ENCODE peak calls at places on chromosomes 11 and 22, in eight cellular contexts. One of them, this sample, is unnamed.

GRCh38 chr11:34984514-34984913 is 68.1 kb downstream of the PDHX start:
- DNase-seq in endodermal cell: no peak
- DNase-seq in fibroblast of lung: no peak
- DNase-seq in HFF-Myc: no peak
- DNase-seq in brain microvascular endothelial cell: no peak
- DNase-seq in HL-60: no peak
- DNase-seq in IMR-90: no peak
- DNase-seq in fibroblast of the aortic adventitia: no peak
- DNase-seq in this sample: no peak

GRCh38 chr11:118909619-118910308 is 16.0 kb downstream of the BCL9L start:
- DNase-seq in fibroblast of lung: no peak
- DNase-seq in HFF-Myc: no peak
- DNase-seq in IMR-90: no peak
- DNase-seq in brain microvascular endothelial cell: no peak
- DNase-seq in HL-60: no peak
- DNase-seq in fibroblast of the aortic adventitia: no peak
- DNase-seq in endodermal cell: no peak
- DNase-seq in this sample: no peak

GRCh38 chr11:77375114-77375513 is 73.6 kb upstream of the GDPD4 start:
- DNase-seq in brain microvascular endothelial cell: peak
- DNase-seq in fibroblast of the aortic adventitia: peak
- DNase-seq in HL-60: no peak
- DNase-seq in HFF-Myc: no peak
- DNase-seq in fibroblast of lung: peak
- DNase-seq in endodermal cell: no peak
- DNase-seq in IMR-90: peak
- DNase-seq in this sample: no peak

GRCh38 chr11:12640355-12640754 is 33.9 kb upstream of the TEAD1 start:
- DNase-seq in fibroblast of the aortic adventitia: no peak
- DNase-seq in HFF-Myc: no peak
- DNase-seq in brain microvascular endothelial cell: no peak
- DNase-seq in HL-60: no peak
- DNase-seq in fibroblast of lung: no peak
- DNase-seq in IMR-90: no peak
- DNase-seq in endodermal cell: no peak
- DNase-seq in this sample: no peak

GRCh38 chr22:42074846-42075245 is 798 bp downstream of the PHETA2 start:
- DNase-seq in fibroblast of lung: no peak
- DNase-seq in IMR-90: no peak
- DNase-seq in brain microvascular endothelial cell: no peak
- DNase-seq in endodermal cell: no peak
- DNase-seq in HL-60: no peak
- DNase-seq in fibroblast of the aortic adventitia: no peak
- DNase-seq in HFF-Myc: no peak
- DNase-seq in this sample: no peak

GRCh38 chr11:78647986-78648875 is 73.6 kb upstream of the NARS2 start:
- DNase-seq in HL-60: no peak
- DNase-seq in fibroblast of the aortic adventitia: no peak
- DNase-seq in brain microvascular endothelial cell: no peak
- DNase-seq in HFF-Myc: no peak
- DNase-seq in endodermal cell: peak
- DNase-seq in fibroblast of lung: no peak
- DNase-seq in IMR-90: no peak
- DNase-seq in this sample: no peak

GRCh38 chr22:36953239-36954080 is 40.0 kb downstream of the CSF2RB start:
- DNase-seq in IMR-90: no peak
- DNase-seq in HFF-Myc: no peak
- DNase-seq in HL-60: no peak
- DNase-seq in fibroblast of the aortic adventitia: no peak
- DNase-seq in endodermal cell: no peak
- DNase-seq in brain microvascular endothelial cell: no peak
- DNase-seq in fibroblast of lung: no peak
- DNase-seq in this sample: no peak

GRCh38 chr11:15901046-15901445 is 455.3 kb downstream of the SOX6 start:
- DNase-seq in brain microvascular endothelial cell: no peak
- DNase-seq in IMR-90: no peak
- DNase-seq in HL-60: no peak
- DNase-seq in HFF-Myc: no peak
- DNase-seq in endodermal cell: peak
- DNase-seq in fibroblast of the aortic adventitia: no peak
- DNase-seq in fibroblast of lung: no peak
- DNase-seq in this sample: peak

GRCh38 chr22:47381240-47381639 is 618.8 kb downstream of the TBC1D22A start:
- DNase-seq in IMR-90: no peak
- DNase-seq in brain microvascular endothelial cell: no peak
- DNase-seq in HFF-Myc: no peak
- DNase-seq in fibroblast of lung: no peak
- DNase-seq in endodermal cell: no peak
- DNase-seq in fibroblast of the aortic adventitia: no peak
- DNase-seq in HL-60: no peak
- DNase-seq in this sample: no peak

GRCh38 chr11:46977940-46978595 is 41.5 kb downstream of the CSTPP1 start:
- DNase-seq in IMR-90: peak
- DNase-seq in HFF-Myc: no peak
- DNase-seq in endodermal cell: no peak
- DNase-seq in fibroblast of the aortic adventitia: no peak
- DNase-seq in brain microvascular endothelial cell: peak
- DNase-seq in fibroblast of lung: peak
- DNase-seq in HL-60: no peak
- DNase-seq in this sample: no peak

GRCh38 chr11:3894128-3894731 is 38.8 kb downstream of the STIM1 start:
- DNase-seq in fibroblast of the aortic adventitia: peak
- DNase-seq in IMR-90: peak
- DNase-seq in HFF-Myc: no peak
- DNase-seq in brain microvascular endothelial cell: no peak
- DNase-seq in HL-60: peak
- DNase-seq in endodermal cell: no peak
- DNase-seq in fibroblast of lung: peak
- DNase-seq in this sample: no peak

GRCh38 chr11:128045094-128045725 is 542.1 kb downstream of the ETS1 start:
- DNase-seq in fibroblast of lung: peak
- DNase-seq in brain microvascular endothelial cell: no peak
- DNase-seq in HL-60: no peak
- DNase-seq in HFF-Myc: no peak
- DNase-seq in fibroblast of the aortic adventitia: no peak
- DNase-seq in IMR-90: peak
- DNase-seq in endodermal cell: no peak
- DNase-seq in this sample: no peak

GRCh38 chr11:15034687-15035267 is 38.6 kb upstream of the CALCB start:
- DNase-seq in HFF-Myc: no peak
- DNase-seq in HL-60: no peak
- DNase-seq in fibroblast of the aortic adventitia: no peak
- DNase-seq in fibroblast of lung: no peak
- DNase-seq in brain microvascular endothelial cell: no peak
- DNase-seq in endodermal cell: peak
- DNase-seq in IMR-90: no peak
- DNase-seq in this sample: no peak

GRCh38 chr11:118634435-118635236 is 27.2 kb downstream of the PHLDB1 start:
- DNase-seq in HFF-Myc: no peak
- DNase-seq in brain microvascular endothelial cell: no peak
- DNase-seq in fibroblast of lung: peak
- DNase-seq in fibroblast of the aortic adventitia: peak
- DNase-seq in IMR-90: peak
- DNase-seq in HL-60: peak
- DNase-seq in endodermal cell: peak
- DNase-seq in this sample: peak

GRCh38 chr22:25759825-25760231 is 17.8 kb downstream of the MYO18B start:
- DNase-seq in brain microvascular endothelial cell: peak
- DNase-seq in endodermal cell: no peak
- DNase-seq in HFF-Myc: no peak
- DNase-seq in IMR-90: peak
- DNase-seq in HL-60: no peak
- DNase-seq in fibroblast of lung: peak
- DNase-seq in fibroblast of the aortic adventitia: peak
- DNase-seq in this sample: peak

GRCh38 chr11:44978961-44979331 is 28.3 kb upstream of the TP53I11 start:
- DNase-seq in brain microvascular endothelial cell: no peak
- DNase-seq in IMR-90: no peak
- DNase-seq in fibroblast of lung: no peak
- DNase-seq in endodermal cell: peak
- DNase-seq in HL-60: no peak
- DNase-seq in HFF-Myc: no peak
- DNase-seq in fibroblast of the aortic adventitia: no peak
- DNase-seq in this sample: no peak
- H3K4me3 ChIP-seq in brain microvascular endothelial cell: no peak
- H3K4me3 ChIP-seq in IMR-90: no peak
- H3K4me3 ChIP-seq in fibroblast of lung: no peak
- H3K4me3 ChIP-seq in endodermal cell: no peak
- H3K4me3 ChIP-seq in HL-60: no peak
- H3K4me3 ChIP-seq in HFF-Myc: no peak
- H3K4me3 ChIP-seq in fibroblast of the aortic adventitia: no peak
- H3K4me3 ChIP-seq in this sample: no peak

DNA sequence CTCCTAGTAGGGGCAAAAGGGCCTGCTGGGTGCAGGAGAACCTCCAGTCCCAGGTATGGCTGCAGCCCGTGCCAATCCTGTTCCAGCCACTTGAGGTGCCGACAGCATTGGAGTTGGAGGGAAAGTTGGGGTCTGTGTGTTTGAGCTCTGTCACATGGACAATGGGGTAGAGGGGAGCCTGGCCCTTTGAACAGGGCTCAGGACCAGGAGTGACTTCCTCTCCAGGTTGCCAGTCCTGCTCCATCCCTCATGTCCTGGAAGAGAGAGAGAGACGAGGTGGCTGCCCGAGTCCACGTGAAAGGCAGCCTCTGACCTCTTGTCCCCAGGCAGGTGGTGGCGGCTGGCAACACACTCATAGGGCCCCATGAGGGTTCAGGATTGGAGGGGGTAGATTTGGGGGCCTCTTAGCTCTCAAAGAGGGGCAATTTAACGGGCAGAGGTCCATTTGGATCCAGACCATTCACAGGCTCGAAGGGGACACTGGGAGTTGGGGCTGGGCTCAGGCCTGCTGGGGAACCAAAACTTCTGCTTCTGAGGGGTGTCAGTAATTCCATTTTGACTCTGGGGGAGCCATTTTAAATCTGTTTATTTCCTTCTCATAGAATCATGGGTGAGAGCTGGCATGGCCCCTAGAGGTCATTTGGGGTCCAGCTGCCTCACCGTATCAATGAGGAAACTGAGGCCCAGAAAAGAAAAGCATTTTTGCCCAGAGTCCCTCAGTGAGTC is 4.1 kb downstream of the ADORA2A start:
- DNase-seq in brain microvascular endothelial cell: no peak
- DNase-seq in HFF-Myc: no peak
- DNase-seq in HL-60: no peak
- DNase-seq in endodermal cell: no peak
- DNase-seq in fibroblast of lung: no peak
- DNase-seq in IMR-90: no peak
- DNase-seq in fibroblast of the aortic adventitia: no peak
- DNase-seq in this sample: no peak
- TF ChIP-seq CTCF in brain microvascular endothelial cell: no peak
- TF ChIP-seq CTCF in HFF-Myc: no peak
- TF ChIP-seq CTCF in HL-60: no peak
- TF ChIP-seq CTCF in endodermal cell: peak
- TF ChIP-seq CTCF in fibroblast of lung: no peak
- TF ChIP-seq CTCF in IMR-90: no peak
- TF ChIP-seq CTCF in fibroblast of the aortic adventitia: no peak
- TF ChIP-seq CTCF in this sample: no peak

DNA sequence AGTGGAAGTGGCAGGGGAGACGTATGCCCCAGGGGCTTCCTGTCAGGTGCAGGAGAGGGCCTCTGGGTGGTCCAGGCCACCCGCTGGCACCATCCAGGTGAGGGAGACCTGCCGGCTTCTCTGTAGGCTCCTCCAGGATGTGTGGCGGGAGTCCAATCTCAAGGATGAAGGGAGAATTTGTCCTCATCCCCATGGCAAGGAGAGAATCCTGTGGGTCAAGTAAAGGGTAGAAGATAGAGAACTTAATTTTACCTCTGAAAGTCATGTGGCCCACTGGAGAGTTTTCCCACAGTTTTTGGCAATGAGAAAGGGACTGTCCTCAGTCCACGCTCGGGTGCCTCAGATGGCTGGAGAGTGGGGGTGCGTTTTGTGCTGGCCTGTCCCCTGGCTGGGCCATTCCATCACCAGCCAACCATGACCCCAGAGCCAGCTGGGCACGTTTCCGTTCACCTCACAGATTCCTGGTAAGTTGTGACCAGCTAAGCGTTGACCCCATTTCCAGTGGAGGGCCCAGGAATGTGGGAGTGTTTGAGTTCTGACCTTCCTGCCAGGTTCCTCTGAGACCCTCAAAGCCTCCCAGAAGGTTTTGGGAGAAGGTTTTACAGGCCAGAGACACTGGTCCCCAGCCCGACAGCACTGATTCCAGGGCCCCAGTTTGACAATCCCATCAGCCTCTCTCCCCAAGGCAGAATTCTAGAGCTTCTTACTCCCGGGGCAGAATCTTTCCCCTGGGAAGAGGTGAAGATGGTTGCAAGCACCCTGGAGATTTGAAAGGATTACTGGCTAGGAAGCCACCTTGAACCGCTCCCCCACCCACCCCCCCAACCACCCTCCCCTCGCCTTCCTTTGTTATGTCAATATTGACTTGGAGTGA is 2.6 kb downstream of the OVOL1 start:
- DNase-seq in fibroblast of the aortic adventitia: no peak
- DNase-seq in HFF-Myc: no peak
- DNase-seq in IMR-90: no peak
- DNase-seq in HL-60: no peak
- DNase-seq in brain microvascular endothelial cell: no peak
- DNase-seq in fibroblast of lung: no peak
- DNase-seq in endodermal cell: peak
- DNase-seq in this sample: no peak
- H3K4me3 ChIP-seq in fibroblast of the aortic adventitia: no peak
- H3K4me3 ChIP-seq in HFF-Myc: no peak
- H3K4me3 ChIP-seq in IMR-90: no peak
- H3K4me3 ChIP-seq in HL-60: no peak
- H3K4me3 ChIP-seq in brain microvascular endothelial cell: no peak
- H3K4me3 ChIP-seq in fibroblast of lung: no peak
- H3K4me3 ChIP-seq in endodermal cell: peak
- H3K4me3 ChIP-seq in this sample: no peak

GRCh38 chr22:45343143-45343542 is 33.4 kb downstream of the FAM118A start:
- DNase-seq in HFF-Myc: no peak
- DNase-seq in fibroblast of the aortic adventitia: no peak
- DNase-seq in endodermal cell: no peak
- DNase-seq in fibroblast of lung: no peak
- DNase-seq in brain microvascular endothelial cell: no peak
- DNase-seq in IMR-90: no peak
- DNase-seq in HL-60: no peak
- DNase-seq in this sample: no peak

GRCh38 chr22:45341503-45341902 is 31.8 kb downstream of the FAM118A start:
- DNase-seq in endodermal cell: no peak
- DNase-seq in fibroblast of lung: no peak
- DNase-seq in fibroblast of the aortic adventitia: no peak
- DNase-seq in brain microvascular endothelial cell: no peak
- DNase-seq in IMR-90: no peak
- DNase-seq in HL-60: no peak
- DNase-seq in HFF-Myc: no peak
- DNase-seq in this sample: no peak

GRCh38 chr22:45338795-45339194 is 29.1 kb downstream of the FAM118A start:
- DNase-seq in endodermal cell: no peak
- DNase-seq in IMR-90: no peak
- DNase-seq in fibroblast of lung: no peak
- DNase-seq in brain microvascular endothelial cell: no peak
- DNase-seq in HFF-Myc: no peak
- DNase-seq in fibroblast of the aortic adventitia: no peak
- DNase-seq in HL-60: no peak
- DNase-seq in this sample: no peak

GRCh38 chr22:45340323-45340722 is 30.6 kb downstream of the FAM118A start:
- DNase-seq in fibroblast of lung: no peak
- DNase-seq in endodermal cell: no peak
- DNase-seq in brain microvascular endothelial cell: no peak
- DNase-seq in HL-60: no peak
- DNase-seq in fibroblast of the aortic adventitia: no peak
- DNase-seq in IMR-90: no peak
- DNase-seq in HFF-Myc: no peak
- DNase-seq in this sample: no peak

GRCh38 chr22:45344339-45344738 is 34.6 kb downstream of the FAM118A start:
- DNase-seq in brain microvascular endothelial cell: no peak
- DNase-seq in fibroblast of the aortic adventitia: peak
- DNase-seq in endodermal cell: peak
- DNase-seq in fibroblast of lung: no peak
- DNase-seq in IMR-90: no peak
- DNase-seq in HL-60: no peak
- DNase-seq in HFF-Myc: no peak
- DNase-seq in this sample: peak
- TF ChIP-seq CTCF in brain microvascular endothelial cell: peak
- TF ChIP-seq CTCF in fibroblast of the aortic adventitia: peak
- TF ChIP-seq CTCF in endodermal cell: peak
- TF ChIP-seq CTCF in fibroblast of lung: peak
- TF ChIP-seq CTCF in IMR-90: no peak
- TF ChIP-seq CTCF in HL-60: no peak
- TF ChIP-seq CTCF in HFF-Myc: no peak
- TF ChIP-seq CTCF in this sample: peak